ENCODE peak calls at places on chromosomes 7 and 10, in ten cellular contexts. S is smooth muscle cell of the brain vasculature; I is H9; V is posterior vena cava; A is NCI-H446 treated with DMSO at 0.1 percent for 48 hours; Q is stimulated activated CD8-positive, alpha-beta memory T cell treated with anti-CD3 and anti-CD28 coated beads, Interleukin-15, amount 100 ng/mL, for 24 hours; K is NCI-H774; B is nucleus accumbens; P is ELR; T is pancreas. G is an unnamed sample.

GRCh38 chr7:21103426-21104123 is 316.9 kb upstream of the SP8 start:
- DNase-seq in I (no peak), P (no peak), V (no peak), T (no peak), S (no peak), B (no peak), A (no peak), Q (no peak), K (no peak), G (no peak)

GRCh38 chr7:34928052-34928451 is 109.2 kb downstream of the DPY19L1 start:
- DNase-seq in S (no peak), P (peak), T (no peak), A (no peak), I (peak), Q (peak), K (no peak), V (no peak), B (peak), G (no peak)

GRCh38 chr10:124093076-124093773 is at the start of gene CHST15:
- DNase-seq in A (no peak), S (no peak), Q (no peak), B (no peak), V (peak), T (peak), P (peak), I (peak), K (no peak), G (no peak)

GRCh38 chr7:77327932-77328628 is 88.1 kb downstream of the GSAP start:
- DNase-seq in T (peak), I (no peak), V (no peak), Q (no peak), S (no peak), P (peak), A (no peak), K (no peak), B (no peak), G (peak)

GRCh38 chr10:52440612-52441285 is 126.7 kb downstream of the DKK1 start:
- DNase-seq in S (no peak), P (no peak), A (no peak), V (no peak), B (no peak), Q (no peak), T (no peak), K (no peak), I (peak), G (no peak)

GRCh38 chr7:36366649-36367560 is 22.8 kb upstream of the ANLN start:
- DNase-seq in A (peak), K (peak), P (peak), V (peak), Q (peak), T (peak), I (peak), S (peak), B (peak), G (peak)

GRCh38 chr10:94334857-94335256 is 27.9 kb downstream of the NOC3L start:
- DNase-seq in P (no peak), K (no peak), I (no peak), B (no peak), A (no peak), T (no peak), S (no peak), Q (no peak), V (no peak), G (no peak)

GRCh38 chr7:132394283-132395003 is 181.8 kb downstream of the PLXNA4 start:
- DNase-seq in P (peak), Q (no peak), B (no peak), V (no peak), S (no peak), I (no peak), K (no peak), A (no peak), T (no peak), G (no peak)

GRCh38 chr10:71684356-71685173 is 35.0 kb downstream of the C10orf105 start:
- DNase-seq in T (no peak), V (no peak), S (no peak), A (no peak), B (no peak), Q (no peak), P (peak), I (no peak), K (no peak), G (no peak)

GRCh38 chr10:44972874-44973306 is 5.7 kb downstream of the DEPP1 start:
- DNase-seq in V (peak), I (no peak), K (no peak), T (peak), S (no peak), P (no peak), Q (no peak), A (no peak), B (no peak), G (no peak)

GRCh38 chr10:44383749-44384600 is 922 bp downstream of the CXCL12 start:
- DNase-seq in A (no peak), I (peak), T (peak), S (no peak), Q (no peak), V (peak), K (no peak), P (peak), B (no peak), G (peak)

GRCh38 chr10:49435225-49435624 is 39.3 kb upstream of the DRGX start:
- DNase-seq in P (no peak), B (no peak), V (no peak), A (no peak), K (peak), I (no peak), Q (no peak), T (no peak), S (no peak), G (no peak)

GRCh38 chr10:11626071-11626470 is 14.6 kb upstream of the USP6NL start:
- DNase-seq in I (no peak), S (no peak), T (no peak), Q (no peak), V (no peak), B (no peak), A (no peak), P (no peak), K (no peak), G (no peak)

GRCh38 chr7:133253522-133253882 is 624 bp downstream of the EXOC4 start:
- DNase-seq in P (peak), K (no peak), T (no peak), S (no peak), I (no peak), B (no peak), V (no peak), A (no peak), Q (no peak), G (no peak)

GRCh38 chr7:38796636-38797501 is 112.1 kb downstream of the VPS41 start:
- DNase-seq in P (peak), K (peak), A (no peak), S (peak), V (no peak), T (no peak), Q (peak), I (no peak), B (no peak), G (peak)

GRCh38 chr10:35808344-35808743 is 166.2 kb upstream of the FZD8 start:
- DNase-seq in B (no peak), S (no peak), V (no peak), T (no peak), I (no peak), K (no peak), A (no peak), Q (no peak), P (no peak), G (no peak)

GRCh38 chr7:65239707-65240352 is 133.8 kb upstream of the ZNF92 start:
- DNase-seq in V (peak), B (no peak), Q (no peak), T (peak), K (peak), S (no peak), I (peak), A (no peak), P (peak), G (no peak)

GRCh38 chr7:73683916-73684693 is 708 bp downstream of the BUD23 start:
- DNase-seq in K (no peak), A (no peak), Q (no peak), B (no peak), I (no peak), S (no peak), V (no peak), T (no peak), P (no peak), G (no peak)

GRCh38 chr7:32453286-32454011 is 36.7 kb downstream of the LSM5 start:
- DNase-seq in I (no peak), S (no peak), Q (no peak), A (no peak), V (no peak), T (no peak), P (no peak), K (no peak), B (no peak), G (no peak)

GRCh38 chr10:54585572-54585971 is 215.5 kb downstream of the PCDH15 start:
- DNase-seq in P (no peak), Q (no peak), A (no peak), K (no peak), B (no peak), I (no peak), S (no peak), V (no peak), T (no peak), G (no peak)

GRCh38 chr7:29194594-29195417 is at the start of gene CHN2:
- DNase-seq in A (no peak), I (peak), P (peak), T (peak), K (peak), B (peak), V (peak), S (no peak), Q (peak), G (peak)

GRCh38 chr10:7756360-7756992 is 31.3 kb downstream of the KIN start:
- DNase-seq in K (no peak), Q (no peak), S (no peak), V (no peak), A (no peak), T (no peak), B (no peak), I (peak), P (peak), G (no peak)

GRCh38 chr10:65570143-65571010 is 1355.5 kb upstream of the LRRTM3 start:
- DNase-seq in B (no peak), A (no peak), K (peak), P (peak), V (peak), Q (no peak), I (peak), T (peak), S (peak), G (no peak)

GRCh38 chr10:12448340-12448728 is 99.0 kb downstream of the CAMK1D start:
- DNase-seq in T (no peak), K (no peak), A (no peak), I (no peak), Q (no peak), P (no peak), B (no peak), S (no peak), V (no peak), G (no peak)

GRCh38 chr10:122624546-122624945 is 64.0 kb downstream of the DMBT1 start:
- DNase-seq in Q (no peak), K (no peak), I (no peak), P (no peak), A (no peak), B (no peak), V (peak), T (no peak), S (no peak), G (no peak)

GRCh38 chr7:38704041-38704547 is 72.9 kb upstream of the AMPH start:
- DNase-seq in I (no peak), K (no peak), A (no peak), S (no peak), B (no peak), V (no peak), T (no peak), P (no peak), Q (no peak), G (no peak)

GRCh38 chr10:123165445-123166072 is 11.4 kb downstream of the BUB3 start:
- DNase-seq in T (no peak), A (no peak), I (no peak), S (no peak), P (no peak), Q (no peak), V (no peak), B (no peak), K (no peak), G (no peak)

GRCh38 chr7:42340462-42340861 is 103.5 kb upstream of the GLI3 start:
- DNase-seq in P (no peak), V (no peak), A (no peak), S (no peak), T (no peak), K (no peak), Q (no peak), B (no peak), I (no peak), G (no peak)

GRCh38 chr10:49092477-49092876 is 22.8 kb downstream of the VSTM4 start:
- DNase-seq in T (no peak), P (no peak), B (no peak), K (no peak), S (no peak), Q (no peak), I (peak), A (no peak), V (no peak), G (no peak)

GRCh38 chr7:132492841-132493445 is 83.3 kb downstream of the PLXNA4 start:
- DNase-seq in B (no peak), A (no peak), P (no peak), I (no peak), K (peak), S (no peak), T (no peak), Q (no peak), V (no peak), G (no peak)

GRCh38 chr10:72038458-72039001 is 49.8 kb downstream of the SPOCK2 start:
- DNase-seq in Q (no peak), T (no peak), I (no peak), A (no peak), S (no peak), P (peak), B (no peak), V (no peak), K (no peak), G (no peak)

GRCh38 chr7:116543664-116544063 is 18.8 kb downstream of the CAV1 start:
- DNase-seq in V (no peak), B (no peak), T (no peak), S (no peak), I (no peak), K (no peak), P (peak), Q (no peak), A (no peak), G (no peak)

GRCh38 chr10:19929466-19930140 is 113.4 kb downstream of the PLXDC2 start:
- DNase-seq in S (no peak), T (no peak), K (no peak), B (no peak), I (no peak), V (no peak), Q (no peak), P (no peak), A (peak), G (no peak)

GRCh38 chr7:5429253-5429856 is 5.7 kb upstream of the TNRC18 start:
- DNase-seq in K (no peak), S (no peak), Q (no peak), B (no peak), P (peak), T (peak), V (no peak), I (peak), A (no peak), G (no peak)

GRCh38 chr7:158351051-158351450 is 236.6 kb downstream of the PTPRN2 start:
- DNase-seq in Q (no peak), S (no peak), I (peak), T (no peak), K (no peak), A (no peak), P (no peak), V (peak), B (no peak), G (no peak)